ENCODE peak calls at places on chromosome 21, in nine cellular contexts. L, V, F, O, X, H, W, Y and I are unnamed samples. For H3K4me1 and H3K36me3, the result is how much of the 10 kb centered on the place peaks cover.

GRCh38 chr21:20739421-20739820 is 258.8 kb upstream of the NCAM2 start:
- DNase-seq in L (peak), V (no peak), F (peak), O (no peak), X (no peak), H (no peak), W (no peak), Y (no peak), I (no peak)

GRCh38 chr21:34885125-34885524 is 164.0 kb downstream of the RUNX1 start:
- DNase-seq in L (peak), V (no peak), F (no peak), O (peak), X (no peak), H (no peak), W (no peak), Y (no peak), I (no peak)

GRCh38 chr21:37555672-37556261 is 189.2 kb downstream of the DYRK1A start:
- DNase-seq in L (no peak), V (no peak), F (no peak), O (no peak), X (no peak), H (no peak), W (no peak), Y (no peak), I (no peak)

GRCh38 chr21:14917762-14918161 is 147.0 kb downstream of the NRIP1 start:
- DNase-seq in L (no peak), V (no peak), F (no peak), O (no peak), X (no peak), H (no peak), W (no peak), Y (no peak), I (no peak)

GRCh38 chr21:16570856-16571255 is 841.1 kb downstream of the USP25 start:
- DNase-seq in L (no peak), V (no peak), F (no peak), O (no peak), X (no peak), H (no peak), W (no peak), Y (no peak), I (no peak)

GRCh38 chr21:28538987-28539622 is 453.6 kb downstream of the LTN1 start:
- DNase-seq in L (no peak), V (no peak), F (no peak), O (peak), X (no peak), H (no peak), W (no peak), Y (no peak), I (no peak)

GRCh38 chr21:14763695-14764064 is 217.6 kb upstream of the SAMSN1 start:
- DNase-seq in L (no peak), V (no peak), F (no peak), O (no peak), X (no peak), H (no peak), W (no peak), Y (no peak), I (no peak)

GRCh38 chr21:28447453-28447852 is 545.2 kb downstream of the LTN1 start:
- DNase-seq in L (no peak), V (no peak), F (no peak), O (no peak), X (no peak), H (no peak), W (no peak), Y (no peak), I (no peak)

GRCh38 chr21:34967509-34968289 is 81.4 kb downstream of the RUNX1 start:
- DNase-seq in L (peak), V (peak), F (no peak), O (no peak), X (no peak), H (no peak), W (no peak), Y (no peak), I (no peak)

GRCh38 chr21:32463889-32464300 is 51.4 kb downstream of the EVA1C start:
- DNase-seq in L (no peak), V (peak), F (no peak), O (peak), X (no peak), H (no peak), W (no peak), Y (peak), I (no peak)

GRCh38 chr21:32426066-32426465 is 13.6 kb downstream of the EVA1C start:
- DNase-seq in L (peak), V (no peak), F (no peak), O (no peak), X (no peak), H (no peak), W (no peak), Y (no peak), I (no peak)

GRCh38 chr21:17416139-17416538 is 96.7 kb upstream of the CXADR start:
- DNase-seq in L (no peak), V (no peak), F (no peak), O (no peak), X (no peak), H (no peak), W (no peak), Y (no peak), I (no peak)

GRCh38 chr21:38386967-38387366 is 111.3 kb downstream of the ERG start:
- DNase-seq in L (no peak), V (no peak), F (no peak), O (no peak), X (no peak), H (no peak), W (no peak), Y (no peak), I (no peak)

GRCh38 chr21:17513214-17514123 is 626 bp downstream of the CXADR start:
- DNase-seq in L (no peak), V (peak), F (peak), O (peak), X (peak), H (peak), W (peak), Y (no peak), I (no peak)

GRCh38 chr21:16193758-16194606 is 464.2 kb downstream of the USP25 start:
- DNase-seq in L (no peak), V (no peak), F (peak), O (peak), X (peak), H (no peak), W (peak), Y (no peak), I (no peak)

GRCh38 chr21:44913425-44914175 is 7.1 kb downstream of the ITGB2 start:
- DNase-seq in L (no peak), V (no peak), F (no peak), O (no peak), X (no peak), H (peak), W (no peak), Y (no peak), I (no peak)

GRCh38 chr21:16879479-16879878 is 633.4 kb upstream of the CXADR start:
- DNase-seq in L (no peak), V (no peak), F (no peak), O (no peak), X (no peak), H (no peak), W (no peak), Y (no peak), I (no peak)

GRCh38 chr21:19123053-19123452 is 719.5 kb upstream of the TMPRSS15 start:
- DNase-seq in L (no peak), V (no peak), F (no peak), O (no peak), X (no peak), H (no peak), W (no peak), Y (no peak), I (no peak)

GRCh38 chr21:36471254-36471723 is 8.6 kb downstream of the CLDN14 start:
- DNase-seq in L (no peak), V (peak), F (no peak), O (no peak), X (no peak), H (no peak), W (no peak), Y (no peak), I (no peak)

GRCh38 chr21:18951291-18952038 is 547.9 kb upstream of the TMPRSS15 start:
- DNase-seq in L (no peak), V (no peak), F (peak), O (no peak), X (peak), H (no peak), W (no peak), Y (peak), I (no peak)

GRCh38 chr21:9837946-9838801 is 683.2 kb upstream of the TPTE start:
- DNase-seq in L (peak), V (no peak), F (no peak), O (no peak), X (no peak), H (peak), W (no peak), Y (no peak), I (no peak)

GRCh38 chr21:23968722-23969647 is 1638.3 kb downstream of the MRPL39 start:
- DNase-seq in L (peak), V (no peak), F (peak), O (peak), X (peak), H (no peak), W (peak), Y (peak), I (no peak)

GRCh38 chr21:18369115-18369514 is 34.5 kb downstream of the TMPRSS15 start:
- DNase-seq in L (no peak), V (peak), F (peak), O (peak), X (no peak), H (no peak), W (no peak), Y (no peak), I (no peak)

GRCh38 chr21:15801352-15801863 is 71.6 kb downstream of the USP25 start:
- DNase-seq in L (no peak), V (no peak), F (no peak), O (no peak), X (no peak), H (no peak), W (no peak), Y (no peak), I (no peak)

GRCh38 chr21:18164933-18165332 is 79.7 kb upstream of the CHODL start:
- DNase-seq in L (no peak), V (no peak), F (peak), O (no peak), X (no peak), H (no peak), W (no peak), Y (no peak), I (no peak)

GRCh38 chr21:32626633-32627196 is 14.5 kb upstream of the CFAP298 start:
- DNase-seq in L (no peak), V (no peak), F (no peak), O (no peak), X (no peak), H (no peak), W (no peak), Y (no peak), I (no peak)

GRCh38 chr21:24369278-24369677 is 1238.0 kb downstream of the MRPL39 start:
- DNase-seq in L (no peak), V (no peak), F (no peak), O (no peak), X (no peak), H (no peak), W (no peak), Y (no peak), I (no peak)

GRCh38 chr21:37071561-37072238 is 1.2 kb downstream of the PIGP start:
- DNase-seq in L (peak), V (no peak), F (peak), O (peak), X (peak), H (no peak), W (peak), Y (no peak), I (peak)

GRCh38 chr21:32826317-32827167 is 55.0 kb upstream of the PAXBP1 start:
- DNase-seq in L (peak), V (peak), F (peak), O (peak), X (peak), H (no peak), W (no peak), Y (peak), I (no peak)

GRCh38 chr21:30924171-30924680 is 42.8 kb upstream of the KRTAP11-1 start:
- DNase-seq in L (no peak), V (no peak), F (no peak), O (no peak), X (no peak), H (no peak), W (no peak), Y (no peak), I (no peak)
- H3K4me1 ChIP-seq in L (under half), V (under half), F (under half), O (under half), X (under half), H (under half), W (under half), Y (under half), I (under half)

DNA sequence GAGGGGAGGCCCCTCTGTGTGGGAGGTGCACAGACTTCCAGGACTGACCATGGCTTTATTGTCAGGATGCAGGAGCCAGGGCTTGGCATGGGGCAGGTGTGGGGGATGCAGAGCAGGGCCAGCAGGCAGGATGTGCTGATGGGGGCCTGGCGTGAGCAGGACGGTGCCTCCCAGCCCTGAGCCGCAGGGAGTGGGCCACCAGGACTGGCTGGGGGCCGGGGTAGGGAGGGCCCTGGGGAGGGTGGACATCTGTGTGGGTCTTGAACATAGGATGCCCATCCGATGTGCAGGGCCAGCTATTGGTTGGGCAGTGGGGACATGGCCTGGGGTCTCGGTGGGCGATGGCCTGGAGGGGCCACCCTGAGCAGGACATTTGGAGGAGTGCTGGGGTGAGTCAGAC is 15.6 kb downstream of the PRMT2 start:
- DNase-seq in L (no peak), V (no peak), F (no peak), O (no peak), X (no peak), H (peak), W (no peak), Y (no peak), I (no peak)
- H3K36me3 ChIP-seq in L (half or more), V (half or more), F (under half), O (half or more), X (under half), H (half or more), W (half or more), Y (under half), I (under half)

DNA sequence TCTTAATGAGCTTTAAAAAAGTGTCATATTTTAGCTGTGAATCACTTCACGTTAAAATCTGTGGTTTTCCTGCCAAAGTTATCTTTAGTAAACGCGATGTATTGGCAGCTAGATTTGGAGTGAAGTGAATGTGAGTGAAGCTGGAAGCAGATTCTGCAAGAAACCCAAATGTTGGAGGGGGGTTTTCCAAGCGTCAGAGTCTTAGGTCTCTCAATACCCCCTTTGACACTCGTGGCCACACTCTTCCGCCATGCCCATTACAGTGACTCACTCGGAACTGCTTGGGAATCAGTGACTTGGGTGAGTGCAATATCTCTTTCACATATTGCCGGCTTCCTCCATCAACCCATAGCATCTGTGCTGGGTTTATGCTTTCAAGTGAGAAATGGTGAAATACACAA is 17.5 kb downstream of the B3GALT5 start:
- DNase-seq in L (no peak), V (no peak), F (no peak), O (no peak), X (no peak), H (no peak), W (no peak), Y (no peak), I (no peak)
- TF ChIP-seq POLR2AphosphoS5 in L (no peak), V (no peak), F (no peak), O (no peak), X (no peak), H (no peak), W (no peak), Y (no peak), I (no peak)

GRCh38 chr21:41763398-41763931 is 3.4 kb downstream of the RIPK4 start:
- DNase-seq in L (no peak), V (no peak), F (peak), O (no peak), X (no peak), H (no peak), W (no peak), Y (no peak), I (no peak)

GRCh38 chr21:41766051-41766882 is 585 bp downstream of the RIPK4 start:
- DNase-seq in L (no peak), V (no peak), F (no peak), O (no peak), X (no peak), H (peak), W (no peak), Y (no peak), I (no peak)

GRCh38 chr21:41765393-41765950 is 1.4 kb downstream of the RIPK4 start:
- DNase-seq in L (no peak), V (no peak), F (no peak), O (no peak), X (no peak), H (no peak), W (no peak), Y (no peak), I (no peak)

GRCh38 chr21:41763996-41764395 is 2.9 kb downstream of the RIPK4 start:
- DNase-seq in L (no peak), V (no peak), F (no peak), O (no peak), X (no peak), H (no peak), W (no peak), Y (no peak), I (no peak)

DNA sequence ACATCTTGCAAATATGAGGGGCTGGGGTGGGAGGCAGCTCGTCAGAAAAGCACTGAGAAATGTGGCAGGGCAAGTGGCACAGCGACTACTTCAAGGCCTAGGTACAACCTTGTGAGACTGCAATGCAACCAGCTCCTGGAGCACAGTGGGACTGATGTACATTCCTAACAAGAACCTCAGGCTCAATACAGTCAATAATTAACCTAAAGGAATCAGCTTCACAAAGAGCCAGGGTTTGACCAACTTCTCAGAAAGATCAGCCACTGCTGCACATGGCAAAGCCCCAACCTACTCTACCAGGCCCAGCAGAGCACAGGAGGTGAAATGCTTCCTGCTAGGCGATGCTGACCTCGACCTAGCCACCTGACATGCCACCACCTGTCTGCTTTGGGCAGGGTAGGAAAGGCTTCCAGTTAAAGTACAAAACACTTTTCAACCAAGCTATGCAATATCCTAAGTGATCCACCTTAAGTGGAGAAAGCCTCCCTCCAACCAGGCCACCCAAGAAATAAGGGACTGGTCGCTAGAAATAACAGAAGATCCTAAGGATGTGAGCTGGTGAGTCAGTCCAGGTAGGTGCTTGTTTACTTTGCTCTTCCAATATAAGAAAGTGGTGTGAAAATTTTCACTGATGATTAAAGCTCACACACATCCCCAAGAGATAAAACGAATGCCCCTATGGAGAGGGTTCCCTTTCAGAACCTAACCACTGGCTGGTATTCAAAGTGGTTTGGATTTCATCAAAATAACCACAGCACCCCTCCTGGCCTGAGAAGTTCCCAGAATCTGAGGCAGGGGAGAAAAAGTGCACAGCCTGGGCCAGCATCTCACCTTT is 2.1 kb downstream of the RIPK4 start:
- DNase-seq in L (no peak), V (peak), F (no peak), O (no peak), X (no peak), H (no peak), W (peak), Y (no peak), I (no peak)
- H3K4me1 ChIP-seq in L (under half), V (half or more), F (half or more), O (under half), X (under half), H (under half), W (half or more), Y (under half), I (under half)

GRCh38 chr21:39667353-39667891 is 54.7 kb downstream of the B3GALT5 start:
- DNase-seq in L (no peak), V (no peak), F (no peak), O (no peak), X (no peak), H (no peak), W (no peak), Y (no peak), I (no peak)
- H3K36me3 ChIP-seq in L (under half), V (under half), F (under half), O (under half), X (under half), H (under half), W (under half), Y (under half), I (under half)

DNA sequence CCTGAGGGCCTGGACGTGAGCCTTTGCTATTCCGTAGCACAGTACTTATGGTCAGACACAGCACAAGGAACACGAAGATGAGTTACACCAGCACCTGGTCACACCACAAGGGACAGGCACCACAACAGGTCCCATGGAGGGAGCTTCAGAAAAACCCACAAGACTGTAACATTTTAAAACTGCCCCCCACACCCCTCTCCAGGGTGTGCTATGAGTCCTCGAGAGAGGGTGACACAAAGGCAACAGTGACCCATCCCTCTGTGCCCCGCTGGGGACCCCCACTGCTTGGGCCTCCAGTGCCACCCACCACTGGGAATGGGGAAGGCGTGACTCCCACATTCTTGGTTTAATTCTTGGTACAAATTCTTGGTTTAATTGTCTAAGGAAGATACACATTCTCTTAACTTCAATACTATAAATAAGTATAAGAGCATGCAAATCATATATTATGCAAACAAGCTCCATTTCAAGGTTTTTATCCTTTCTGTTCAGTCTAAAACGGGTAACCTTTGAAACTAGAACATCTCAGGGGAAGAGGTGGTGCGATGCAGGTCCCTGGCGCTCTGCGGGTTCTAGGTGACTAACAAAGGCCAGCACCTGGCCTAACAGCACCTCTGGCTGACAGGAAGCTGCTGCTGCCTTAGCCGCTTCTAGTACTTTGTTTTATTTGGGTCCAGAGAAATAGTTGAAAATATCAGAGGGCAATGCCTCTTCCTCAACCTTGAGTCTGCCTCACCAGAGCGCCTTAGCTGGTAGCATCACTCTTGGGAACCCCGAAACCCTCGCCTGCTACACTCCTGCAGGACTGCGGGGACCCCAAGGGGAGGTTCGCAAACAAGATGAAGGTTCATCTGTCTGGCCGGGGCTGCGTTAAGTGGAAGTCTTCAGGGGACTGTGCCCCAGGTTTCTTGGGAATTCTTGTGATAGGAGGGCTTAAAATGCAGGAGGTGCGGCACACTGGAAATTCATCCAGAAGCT is 45.7 kb downstream of the PRDM15 start:
- DNase-seq in L (no peak), V (no peak), F (no peak), O (no peak), X (peak), H (no peak), W (no peak), Y (no peak), I (no peak)
- TF ChIP-seq POLR2AphosphoS5 in L (no peak), V (no peak), F (no peak), O (no peak), X (no peak), H (no peak), W (no peak), Y (no peak), I (no peak)